ENCODE peak calls at places on chromosome 6, in five cellular contexts. C is spleen, F is stomach, P is GM12892, D is upper lobe of left lung. I is an unnamed sample.

GRCh38 chr6:152380993-152381898 is 255.9 kb downstream of the SYNE1 start:
- DNase-seq in D (peak; percentile 66), F (peak; percentile 41), C (no peak), P (no peak), I (no peak)

GRCh38 chr6:138685781-138686180 is 87.8 kb upstream of the CCDC28A start:
- DNase-seq in C (no peak), P (no peak), F (no peak), D (no peak), I (no peak)

GRCh38 chr6:137840252-137840651 is 26.8 kb upstream of the TNFAIP3 start:
- DNase-seq in P (no peak), D (no peak), C (no peak), F (no peak), I (no peak)

GRCh38 chr6:49565261-49565660 is 14.8 kb downstream of the C6orf141 start:
- DNase-seq in D (no peak), C (no peak), F (no peak), P (no peak), I (no peak)

GRCh38 chr6:54014440-54014839 is 96.8 kb upstream of the MLIP start:
- DNase-seq in F (no peak), D (no peak), C (no peak), P (no peak), I (no peak)

GRCh38 chr6:113610377-113610988 is 246.7 kb upstream of the MARCKS start:
- DNase-seq in P (no peak), F (no peak), D (no peak), C (no peak), I (no peak)

GRCh38 chr6:90294614-90294988 is 2.0 kb downstream of the BACH2 start:
- DNase-seq in F (no peak), P (no peak), D (no peak), C (peak; percentile 81), I (no peak)

GRCh38 chr6:38450717-38451116 is 189.0 kb downstream of the BTBD9 start:
- DNase-seq in C (no peak), F (no peak), D (no peak), P (no peak), I (no peak)

GRCh38 chr6:155316419-155316818 is 2.1 kb upstream of the TFB1M start:
- DNase-seq in C (no peak), P (no peak), D (no peak), F (no peak), I (no peak)

GRCh38 chr6:155314092-155314772 is at the start of gene TFB1M:
- DNase-seq in F (peak; percentile 99), D (peak; percentile 99), P (peak; percentile 62), C (peak; percentile 99), I (peak; percentile 99)

GRCh38 chr6:155313602-155314091 is 637 bp downstream of the TFB1M start:
- DNase-seq in D (peak; percentile 28), P (no peak), C (no peak), F (no peak), I (no peak)

GRCh38 chr6:155315516-155315871 is 1.2 kb upstream of the TFB1M start:
- DNase-seq in C (no peak), F (no peak), D (no peak), P (no peak), I (no peak)

GRCh38 chr6:155314773-155315515 is 660 bp upstream of the TFB1M start:
- DNase-seq in F (peak; percentile 64), D (peak; percentile 80), P (no peak), C (no peak), I (no peak)
- TF ChIP-seq POLR2AphosphoS5 in F (peak; percentile 66), D (no peak), P (no peak), C (no peak), I (no peak)

DNA sequence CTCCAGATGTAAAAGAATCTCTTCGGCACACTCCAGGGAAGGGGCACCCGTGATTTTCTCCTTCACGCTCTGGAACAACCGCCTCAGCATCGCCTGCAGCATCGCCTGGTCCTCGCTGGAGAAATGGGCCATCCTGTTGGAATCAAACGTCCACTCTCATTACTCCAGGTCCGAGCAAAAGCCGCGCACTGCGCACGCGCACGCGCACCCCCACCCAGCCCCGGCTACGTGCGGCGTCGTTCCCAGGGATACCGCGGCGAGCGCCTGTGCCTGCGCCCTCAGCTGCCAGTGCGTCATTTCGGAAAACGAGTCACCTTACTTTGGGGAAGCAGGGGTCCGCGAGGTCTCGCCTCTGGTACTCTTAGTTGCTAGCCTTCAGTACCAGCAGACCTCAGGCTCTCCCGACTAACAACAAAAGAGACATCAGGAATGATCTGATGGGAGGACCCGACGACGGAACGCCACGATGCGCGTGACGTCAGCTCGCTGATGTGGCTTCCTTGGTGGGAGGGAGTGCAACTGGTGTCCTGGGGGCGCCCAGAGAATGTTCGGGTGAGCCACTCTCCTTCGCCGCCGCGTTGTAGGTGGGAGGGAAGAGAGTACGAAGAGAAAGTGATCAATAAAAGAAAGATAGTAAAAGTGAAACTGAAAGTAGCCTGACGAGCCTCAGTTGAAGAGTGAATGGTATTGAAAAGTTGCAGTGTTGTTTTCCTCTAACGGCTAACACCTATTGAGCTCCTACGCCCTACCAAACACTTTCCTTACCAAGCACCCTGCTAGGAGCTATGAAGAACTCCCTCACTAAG is at the start of gene TBC1D32:
- DNase-seq in D (peak; percentile 92), F (peak; percentile 92), C (peak; percentile 96), P (peak; percentile 72), I (peak; percentile 93)
- TF ChIP-seq POLR2A in D (peak; percentile 67), F (no peak), C (no peak), P (peak; percentile 64), I (peak; percentile 5)

DNA sequence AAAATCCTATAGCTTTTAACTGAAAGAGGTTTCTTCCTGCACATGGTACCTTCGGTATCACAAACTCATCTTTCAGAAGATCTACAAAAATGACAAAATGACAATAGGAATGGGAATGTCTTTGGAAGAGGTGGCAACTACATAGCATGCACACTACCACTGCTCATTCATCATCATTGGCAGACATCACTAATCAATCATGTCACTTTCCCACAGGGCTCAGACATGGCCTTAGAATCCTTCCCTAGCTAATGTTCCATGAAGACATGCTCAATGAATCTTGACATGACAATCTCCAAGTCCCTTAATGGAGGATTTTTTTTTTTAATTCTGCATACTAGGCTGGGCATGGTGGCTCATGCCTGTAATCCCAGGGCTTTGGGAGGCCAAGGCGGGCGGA is 3.2 kb upstream of the PGC start:
- DNase-seq in F (no peak), D (no peak), C (no peak), P (no peak), I (no peak)
- TF ChIP-seq POLR2AphosphoS5 in F (no peak), D (no peak), C (no peak), P (no peak), I (no peak)

GRCh38 chr6:63636516-63636968 is 940 bp downstream of the PHF3 start:
- DNase-seq in P (no peak), F (peak; percentile 65), C (peak; percentile 87), D (peak; percentile 80), I (peak; percentile 87)

GRCh38 chr6:63637865-63638445 is 2.4 kb downstream of the PHF3 start:
- DNase-seq in F (no peak), C (no peak), D (no peak), P (no peak), I (no peak)

GRCh38 chr6:63635165-63635562 is 438 bp upstream of the PHF3 start:
- DNase-seq in D (no peak), C (no peak), P (no peak), F (no peak), I (no peak)

GRCh38 chr6:63634630-63635029 is 972 bp upstream of the PHF3 start:
- DNase-seq in C (no peak), D (no peak), F (no peak), P (no peak), I (no peak)

GRCh38 chr6:63635563-63636515 is at the start of gene PHF3:
- DNase-seq in P (peak; percentile 81), F (peak; percentile 92), D (peak; percentile 93), C (peak; percentile 97), I (peak; percentile 89)
- TF ChIP-seq POLR2A in P (peak; percentile 69), F (no peak), D (peak; percentile 78), C (peak; percentile 62), I (no peak)

GRCh38 chr6:6547111-6547879 is 41.2 kb upstream of the LY86 start:
- DNase-seq in P (peak; percentile 49), C (peak; percentile 94), D (peak; percentile 89), F (peak; percentile 85), I (no peak)

GRCh38 chr6:6543181-6543879 is 45.2 kb upstream of the LY86 start:
- DNase-seq in F (no peak), P (no peak), D (no peak), C (no peak), I (no peak)

GRCh38 chr6:6545616-6546317 is 42.8 kb upstream of the LY86 start:
- DNase-seq in F (no peak), D (no peak), P (no peak), C (no peak), I (no peak)

GRCh38 chr6:6542357-6542756 is 46.2 kb upstream of the LY86 start:
- DNase-seq in P (no peak), C (no peak), D (no peak), F (no peak), I (no peak)

GRCh38 chr6:6546318-6547110 is 42.0 kb upstream of the LY86 start:
- DNase-seq in C (peak; percentile 85), F (peak; percentile 28), D (peak; percentile 24), P (peak; percentile 40), I (no peak)
- TF ChIP-seq POLR2AphosphoS5 in C (no peak), F (no peak), D (no peak), P (no peak), I (no peak)

DNA sequence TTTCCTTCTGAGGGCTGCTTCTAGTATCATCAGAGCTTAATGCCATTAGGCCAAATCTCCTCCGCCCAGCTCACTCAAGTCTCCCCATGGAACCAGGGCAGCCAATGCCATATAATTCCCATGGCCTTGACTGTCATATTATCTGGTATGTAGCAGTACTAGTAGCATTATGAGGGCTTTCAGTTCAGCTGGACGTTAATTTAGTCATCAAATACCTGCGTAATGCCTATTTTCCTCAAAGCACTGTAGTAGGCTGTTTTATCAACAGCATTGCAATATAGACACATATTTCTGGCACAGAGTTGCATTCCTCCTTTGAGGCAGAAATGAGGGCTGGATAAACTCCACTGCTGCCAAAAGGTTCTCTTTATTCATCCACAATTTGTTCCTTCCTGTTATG is 1.7 kb downstream of the KCTD20 start:
- DNase-seq in P (no peak), C (no peak), F (no peak), D (no peak), I (no peak)
- TF ChIP-seq POLR2A in P (no peak), C (no peak), F (no peak), D (no peak), I (no peak)

DNA sequence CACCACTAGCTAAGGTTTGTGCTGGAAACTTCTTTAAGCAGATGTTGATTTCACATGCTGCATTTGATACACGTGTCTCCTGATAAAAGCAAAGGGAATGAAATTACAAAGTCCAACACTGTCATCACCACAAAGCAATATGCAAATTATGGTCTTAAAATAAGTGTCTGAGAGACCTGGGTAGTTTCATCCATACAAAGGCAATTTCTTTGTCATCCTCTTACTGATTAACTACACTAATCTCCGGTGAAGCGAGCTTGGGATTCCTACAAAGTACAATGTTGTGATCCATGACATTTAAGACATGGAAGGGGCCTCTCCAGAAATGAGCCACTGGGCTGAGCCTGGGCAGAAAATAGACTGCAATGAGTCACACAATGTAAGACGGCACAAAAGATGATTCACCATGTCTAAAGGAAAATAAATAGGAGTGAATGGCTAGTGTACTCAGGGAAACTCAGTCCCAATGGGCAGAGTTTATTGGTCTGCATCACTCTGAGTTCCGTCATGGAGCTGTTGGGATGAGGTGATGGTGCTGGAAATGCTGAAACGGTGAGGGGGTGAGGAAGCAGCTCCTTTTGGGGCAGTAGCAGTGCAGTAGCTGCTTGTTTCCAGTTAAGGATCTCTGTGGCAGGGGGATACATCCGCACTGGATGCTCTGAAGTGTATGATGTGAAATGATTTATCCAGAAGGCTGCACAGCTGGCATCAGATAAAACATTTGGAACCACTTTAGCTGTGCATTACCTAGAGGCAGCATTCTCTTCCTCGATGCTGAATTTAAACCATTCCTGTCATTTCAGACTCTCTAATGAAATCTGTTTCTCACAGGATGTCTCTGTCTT is 103.3 kb downstream of the IBTK start:
- DNase-seq in F (no peak), D (no peak), P (no peak), C (no peak), I (no peak)
- TF ChIP-seq POLR2AphosphoS5 in F (no peak), D (no peak), P (no peak), C (no peak), I (peak; percentile 40)

I was measured in vagina.